ENCODE peak calls at places on chromosomes 6 and 20, in five cellular contexts. W is fibroblast of pulmonary artery; X is CD8-positive, alpha-beta T cell; T is choroid plexus epithelial cell; F is nephron progenitor cell. C is an unnamed sample.

GRCh38 chr20:32359633-32360332 is 1.7 kb downstream of the ASXL1 start:
- DNase-seq in W (peak), X (peak), T (peak), F (no peak), C (no peak)

GRCh38 chr20:51392625-51393186 is 149.8 kb downstream of the NFATC2 start:
- DNase-seq in W (no peak), X (no peak), T (no peak), F (no peak), C (no peak)

GRCh38 chr6:42555477-42556457 is 8.1 kb upstream of the UBR2 start:
- DNase-seq in W (peak), X (no peak), T (peak), F (no peak), C (no peak)

GRCh38 chr20:19809487-19809886 is 51.4 kb downstream of the RIN2 start:
- DNase-seq in W (no peak), X (no peak), T (peak), F (no peak), C (no peak)

GRCh38 chr20:45920795-45921617 is 9.1 kb upstream of the PLTP start:
- DNase-seq in W (no peak), X (no peak), T (no peak), F (no peak), C (no peak)

GRCh38 chr6:370555-370954 is 21.0 kb upstream of the IRF4 start:
- DNase-seq in W (no peak), X (no peak), T (no peak), F (no peak), C (no peak)

GRCh38 chr20:38987777-38988176 is 25.6 kb downstream of the DHX35 start:
- DNase-seq in W (no peak), X (no peak), T (no peak), F (no peak), C (no peak)

GRCh38 chr6:111788779-111789276 is 84.4 kb downstream of the FYN start:
- DNase-seq in W (peak), X (no peak), T (no peak), F (no peak), C (no peak)

GRCh38 chr6:24522090-24522820 is 27.5 kb downstream of the ALDH5A1 start:
- DNase-seq in W (peak), X (no peak), T (peak), F (peak), C (no peak)

GRCh38 chr20:8389381-8390368 is 257.6 kb downstream of the PLCB1 start:
- DNase-seq in W (peak), X (no peak), T (peak), F (no peak), C (no peak)

GRCh38 chr6:133637874-133638273 is 251.0 kb upstream of the TCF21 start:
- DNase-seq in W (no peak), X (no peak), T (no peak), F (no peak), C (no peak)

GRCh38 chr6:34723203-34723602 is 26.6 kb upstream of the ILRUN start:
- DNase-seq in W (peak), X (no peak), T (peak), F (no peak), C (no peak)

GRCh38 chr6:148329568-148330299 is 12.9 kb upstream of the SASH1 start:
- DNase-seq in W (peak), X (no peak), T (peak), F (no peak), C (no peak)

GRCh38 chr6:142551145-142551811 is 249.5 kb downstream of the ADGRG6 start:
- DNase-seq in W (no peak), X (peak), T (peak), F (no peak), C (no peak)

GRCh38 chr20:37500311-37500710 is 20.7 kb upstream of the NNAT start:
- DNase-seq in W (no peak), X (no peak), T (no peak), F (no peak), C (no peak)

GRCh38 chr6:125868996-125869395 is 78.2 kb downstream of the NCOA7 start:
- DNase-seq in W (no peak), X (no peak), T (no peak), F (no peak), C (no peak)

GRCh38 chr6:125995972-125996580 is 9.7 kb downstream of the TRMT11 start:
- DNase-seq in W (peak), X (peak), T (peak), F (peak), C (peak)

GRCh38 chr6:64012351-64013060 is 376.9 kb downstream of the PHF3 start:
- DNase-seq in W (peak), X (no peak), T (peak), F (peak), C (peak)

GRCh38 chr6:148379966-148380653 is 37.5 kb downstream of the SASH1 start:
- DNase-seq in W (no peak), X (no peak), T (no peak), F (no peak), C (no peak)

GRCh38 chr20:3646067-3646440 is 17.1 kb downstream of the GFRA4 start:
- DNase-seq in W (peak), X (no peak), T (peak), F (no peak), C (no peak)

GRCh38 chr20:62596486-62596885 is 45.8 kb upstream of the SLCO4A1 start:
- DNase-seq in W (no peak), X (no peak), T (no peak), F (no peak), C (no peak)

GRCh38 chr6:26284537-26285142 is 80.4 kb upstream of the BTN3A2 start:
- DNase-seq in W (peak), X (peak), T (peak), F (peak), C (peak)

GRCh38 chr6:71367763-71368162 is 79.2 kb downstream of the OGFRL1 start:
- DNase-seq in W (no peak), X (no peak), T (no peak), F (no peak), C (no peak)

GRCh38 chr6:147508073-147508870 is at the start of gene SAMD5:
- DNase-seq in W (peak), X (no peak), T (peak), F (peak), C (peak)

GRCh38 chr6:116925088-116925794 is 48.2 kb downstream of the RFX6 start:
- DNase-seq in W (no peak), X (no peak), T (no peak), F (no peak), C (no peak)

GRCh38 chr6:130559166-130559565 is 193.3 kb downstream of the TMEM200A start:
- DNase-seq in W (peak), X (no peak), T (peak), F (no peak), C (no peak)

GRCh38 chr20:39946946-39947345 is 742.1 kb downstream of the MAFB start:
- DNase-seq in W (no peak), X (no peak), T (no peak), F (no peak), C (no peak)

GRCh38 chr6:72216222-72217106 is 330.1 kb downstream of the RIMS1 start:
- DNase-seq in W (no peak), X (no peak), T (no peak), F (no peak), C (no peak)

GRCh38 chr20:24783631-24784492 is 165.2 kb upstream of the CST7 start:
- DNase-seq in W (no peak), X (no peak), T (no peak), F (no peak), C (peak)

GRCh38 chr20:24781061-24781980 is 167.7 kb upstream of the CST7 start:
- DNase-seq in W (peak), X (no peak), T (peak), F (peak), C (peak)

GRCh38 chr20:24784607-24785006 is 164.5 kb upstream of the CST7 start:
- DNase-seq in W (no peak), X (no peak), T (no peak), F (no peak), C (no peak)

GRCh38 chr20:24782221-24782620 is 166.8 kb upstream of the CST7 start:
- DNase-seq in W (no peak), X (no peak), T (no peak), F (no peak), C (no peak)

DNA sequence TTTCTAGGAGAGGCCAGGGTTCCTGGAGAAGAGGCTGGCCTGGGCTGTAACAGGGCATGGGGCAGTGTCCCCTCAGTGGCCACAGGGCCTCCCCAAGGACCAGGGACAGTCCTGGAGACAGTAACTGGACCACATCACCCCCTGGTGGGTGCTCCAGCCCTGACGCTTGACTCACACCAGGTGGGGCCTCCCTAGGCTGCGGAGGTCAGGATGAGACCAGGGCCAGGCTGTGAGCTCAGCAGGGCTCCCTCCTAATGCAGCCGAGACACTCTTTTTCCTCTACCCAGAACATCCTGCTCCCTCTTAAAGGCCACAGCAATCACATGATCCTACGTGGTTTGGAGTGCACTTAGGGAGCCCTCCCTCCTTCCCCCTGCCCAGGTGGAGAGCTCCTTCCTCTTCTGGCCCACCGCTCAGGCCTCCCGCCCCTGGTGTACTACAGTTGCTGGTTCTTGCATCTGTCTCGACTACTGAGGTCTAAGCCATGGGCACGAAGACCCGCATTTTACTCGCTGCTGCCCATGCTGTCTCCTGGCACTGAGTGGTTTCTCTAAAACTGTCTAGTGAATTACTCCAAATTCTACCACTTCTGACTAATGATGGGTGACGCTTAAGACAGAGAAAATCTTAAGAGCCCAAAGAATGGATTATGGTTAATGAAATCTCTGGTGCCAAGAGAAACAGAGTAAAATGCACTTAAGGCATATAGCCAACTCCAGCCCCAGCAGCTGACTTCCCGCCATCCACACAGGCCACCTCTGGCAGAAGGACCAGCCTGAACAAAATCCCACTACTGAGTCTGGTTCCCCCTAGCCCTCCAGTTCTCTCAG is 166.1 kb upstream of the CST7 start:
- DNase-seq in W (no peak), X (no peak), T (peak), F (peak), C (peak)
- TF ChIP-seq CTCF in W (no peak), X (no peak), T (peak), F (no peak), C (no peak)

DNA sequence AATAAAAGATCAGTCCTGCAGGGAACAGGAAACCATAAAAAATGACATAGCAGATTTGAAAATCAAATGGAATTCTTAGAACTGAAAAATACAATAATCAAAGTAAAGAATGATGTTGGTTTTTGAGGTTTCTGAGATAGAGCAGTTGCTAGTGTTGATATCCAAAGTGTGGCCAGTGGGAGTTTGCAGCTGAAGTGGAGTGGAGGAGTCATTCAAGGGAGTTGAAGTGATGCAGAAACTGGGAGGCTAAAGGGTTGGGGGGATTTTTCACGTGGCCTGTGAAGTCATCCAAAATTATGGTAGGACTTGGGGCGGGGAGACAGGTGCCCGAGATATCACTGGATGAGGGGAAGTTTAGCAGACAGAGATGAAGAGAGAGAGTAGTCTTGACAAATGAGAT is 123.6 kb downstream of the CDC5L start:
- DNase-seq in W (no peak), X (no peak), T (no peak), F (no peak), C (no peak)
- TF ChIP-seq CTCF in W (no peak), X (no peak), T (no peak), F (no peak), C (no peak)

GRCh38 chr20:44580581-44581268 is 1.7 kb upstream of the PKIG start:
- DNase-seq in W (no peak), X (no peak), T (no peak), F (no peak), C (no peak)
- TF ChIP-seq CTCF in W (no peak), X (no peak), T (no peak), F (no peak), C (no peak)

DNA sequence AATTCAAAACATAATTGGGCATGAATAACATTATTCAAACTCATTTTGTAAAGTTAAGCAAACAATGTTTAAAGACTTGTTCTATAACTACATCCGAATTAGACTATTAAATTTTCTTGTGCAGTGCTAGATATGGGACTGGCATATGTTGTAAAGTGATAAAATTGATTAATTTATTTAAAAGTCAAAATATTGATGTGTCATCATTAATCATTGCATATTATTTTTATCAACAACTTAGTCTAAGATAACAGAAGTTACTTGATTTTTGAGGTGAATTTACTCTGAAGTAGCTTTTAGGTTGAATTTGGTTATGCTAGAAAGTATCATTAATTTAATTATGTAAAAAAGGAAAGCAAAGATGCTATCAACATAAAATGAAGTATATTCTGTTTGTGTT is 244.6 kb downstream of the CLVS2 start:
- DNase-seq in W (no peak), X (no peak), T (no peak), F (no peak), C (no peak)
- TF ChIP-seq CTCF in W (no peak), X (no peak), T (no peak), F (no peak), C (no peak)

GRCh38 chr6:52904562-52905279 is 4.8 kb downstream of the GSTA3 start:
- DNase-seq in W (peak), X (no peak), T (peak), F (no peak), C (no peak)
- TF ChIP-seq CTCF in W (peak), X (no peak), T (peak), F (no peak), C (no peak)

DNA sequence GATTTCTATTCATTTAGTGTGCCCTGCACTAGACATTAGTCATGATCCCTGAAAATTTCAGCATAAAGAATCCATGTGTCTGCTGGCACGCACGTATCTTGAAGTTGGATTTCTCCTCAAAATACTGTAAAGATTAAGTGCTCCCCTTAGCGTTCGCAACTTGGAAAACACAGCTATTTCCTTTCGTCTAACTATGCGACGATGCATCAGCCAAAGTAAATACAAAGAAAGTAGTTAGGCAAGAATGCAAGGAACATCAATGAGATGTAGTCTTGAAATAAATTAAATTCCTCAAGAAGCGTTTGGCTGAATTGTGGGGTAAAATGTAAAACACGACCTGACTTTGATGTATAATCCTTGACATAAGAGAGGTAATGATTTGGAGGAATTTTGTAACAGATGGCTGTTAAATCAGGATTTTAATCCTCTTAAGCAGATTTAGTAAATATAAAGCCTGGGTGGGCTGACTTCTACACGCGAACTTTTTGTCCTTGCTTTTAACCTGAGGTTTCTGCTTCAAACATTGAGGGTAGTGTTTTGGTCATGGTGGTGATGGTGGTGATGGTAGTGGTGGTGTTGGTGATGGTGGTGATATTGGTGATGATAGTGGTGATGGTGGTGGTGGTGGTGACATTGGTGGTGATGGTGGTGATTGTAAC is 88.2 kb downstream of the FOXF2 start:
- DNase-seq in W (peak), X (no peak), T (peak), F (no peak), C (no peak)
- TF ChIP-seq CTCF in W (peak), X (no peak), T (peak), F (no peak), C (no peak)

DNA sequence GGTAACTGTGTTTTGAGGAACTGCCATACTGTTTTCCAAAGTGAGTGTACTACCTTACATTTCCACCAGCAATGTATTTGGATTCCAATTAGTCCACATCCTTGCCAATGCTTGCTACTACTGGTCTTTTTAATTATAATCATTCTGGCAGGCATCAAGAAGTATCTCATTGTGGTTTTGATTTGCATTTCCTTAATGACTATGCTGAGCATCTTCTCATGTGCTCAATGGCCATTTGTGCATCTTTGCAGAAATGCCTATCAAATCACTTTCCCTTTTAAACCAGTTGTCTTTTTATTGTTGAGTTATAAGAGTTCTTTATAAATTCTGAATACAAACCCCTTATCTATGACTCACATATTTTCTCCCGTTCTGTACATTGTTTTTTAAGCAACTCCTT is 75.9 kb downstream of the ATG5 start:
- DNase-seq in W (no peak), X (no peak), T (no peak), F (no peak), C (no peak)
- TF ChIP-seq CTCF in W (no peak), X (no peak), T (no peak), F (no peak), C (no peak)

GRCh38 chr20:44610313-44610965 is 28.1 kb downstream of the PKIG start:
- DNase-seq in W (peak), X (peak), T (no peak), F (no peak), C (no peak)
- TF ChIP-seq CTCF in W (no peak), X (peak), T (no peak), F (no peak), C (peak)

GRCh38 chr6:40780626-40781025 is 193.5 kb upstream of the LRFN2 start:
- DNase-seq in W (no peak), X (no peak), T (no peak), F (no peak), C (no peak)

GRCh38 chr6:40779399-40779798 is 192.2 kb upstream of the LRFN2 start:
- DNase-seq in W (peak), X (no peak), T (peak), F (no peak), C (no peak)

GRCh38 chr6:40778186-40778585 is 191.0 kb upstream of the LRFN2 start:
- DNase-seq in W (peak), X (no peak), T (peak), F (no peak), C (no peak)

GRCh38 chr6:40778918-40779317 is 191.8 kb upstream of the LRFN2 start:
- DNase-seq in W (no peak), X (no peak), T (no peak), F (no peak), C (no peak)

GRCh38 chr6:40774932-40775331 is 187.8 kb upstream of the LRFN2 start:
- DNase-seq in W (no peak), X (no peak), T (peak), F (no peak), C (no peak)
- TF ChIP-seq CTCF in W (no peak), X (no peak), T (peak), F (no peak), C (no peak)